ENCODE peak calls at places on chromosomes 12 and 14, in seven cellular contexts. N is cardiac fibroblast; L is CD8-positive, alpha-beta T cell; S is gastrocnemius medialis; A is WERI-Rb-1; F is choroid plexus epithelial cell; O is Calu3. H is an unnamed sample.

GRCh38 chr14:97413991-97414717 is 617.0 kb downstream of the VRK1 start:
- DNase-seq in L (no peak), F (no peak), O (no peak), N (no peak), A (no peak), S (no peak), H (no peak)

GRCh38 chr12:89707992-89708792 is 446 bp downstream of the ATP2B1 start:
- DNase-seq in A (peak; percentile 36), S (peak; percentile 49), O (peak; percentile 31), N (peak; percentile 19), F (peak; percentile 35), L (peak; percentile 15), H (no peak)

GRCh38 chr14:74620497-74620921 is 8.5 kb upstream of the LTBP2 start:
- DNase-seq in F (peak; percentile 82), S (no peak), O (peak; percentile 58), N (peak; percentile 67), L (no peak), A (no peak), H (peak; percentile 91)

GRCh38 chr12:1590083-1590979 is 4.0 kb downstream of the FBXL14 start:
- DNase-seq in A (no peak), S (no peak), N (peak; percentile 81), F (peak; percentile 63), L (no peak), O (no peak), H (peak; percentile 66)

GRCh38 chr14:87171161-87171560 is 821.8 kb downstream of the GALC start:
- DNase-seq in A (no peak), F (peak; percentile 1), S (no peak), L (no peak), N (no peak), O (no peak), H (no peak)

GRCh38 chr12:75489613-75490210 is 9.2 kb downstream of the GLIPR1 start:
- DNase-seq in L (no peak), N (peak; percentile 43), S (no peak), O (no peak), F (peak; percentile 45), A (no peak), H (no peak)

GRCh38 chr12:132522586-132523380 is 32.8 kb downstream of the FBRSL1 start:
- DNase-seq in O (no peak), N (no peak), A (peak; percentile 88), F (peak; percentile 11), L (no peak), S (no peak), H (no peak)

GRCh38 chr12:122859303-122860051 is 24.2 kb downstream of the HIP1R start:
- DNase-seq in L (no peak), A (peak; percentile 77), S (no peak), N (no peak), F (no peak), O (no peak), H (no peak)

GRCh38 chr14:63045612-63046320 is 508 bp upstream of the KCNH5 start:
- DNase-seq in O (peak; percentile 63), F (peak; percentile 10), S (no peak), A (peak; percentile 86), L (no peak), N (peak; percentile 14), H (peak; percentile 9)

GRCh38 chr12:76976777-76977465 is 88.4 kb downstream of the E2F7 start:
- DNase-seq in N (peak; percentile 1), L (no peak), A (no peak), S (no peak), F (peak; percentile 16), O (no peak), H (no peak)

GRCh38 chr12:109752117-109753053 is 38.8 kb downstream of the FAM222A start:
- DNase-seq in A (peak; percentile 91), L (no peak), S (no peak), O (no peak), N (no peak), F (no peak), H (no peak)

GRCh38 chr12:3305904-3306619 is 184.9 kb upstream of the PRMT8 start:
- DNase-seq in F (no peak), O (no peak), N (no peak), S (no peak), L (no peak), A (no peak), H (no peak)

GRCh38 chr12:1013618-1014489 is 22.8 kb downstream of the ERC1 start:
- DNase-seq in F (peak; percentile 91), L (no peak), O (no peak), N (peak; percentile 77), A (peak; percentile 9), S (no peak), H (peak; percentile 66)

GRCh38 chr12:19186722-19187661 is 57.5 kb downstream of the PLEKHA5 start:
- DNase-seq in A (peak; percentile 75), L (no peak), N (peak; percentile 75), F (peak; percentile 84), S (no peak), O (peak; percentile 17), H (peak; percentile 63)

GRCh38 chr14:60061371-60061770 is 30.4 kb upstream of the PCNX4 start:
- DNase-seq in N (no peak), L (no peak), F (peak; percentile 4), O (no peak), A (no peak), S (no peak), H (no peak)

GRCh38 chr12:45674583-45674982 is 54.9 kb upstream of the ARID2 start:
- DNase-seq in N (peak; percentile 91), S (no peak), O (peak; percentile 59), F (peak; percentile 95), A (no peak), L (no peak), H (peak; percentile 71)

GRCh38 chr12:2484141-2484776 is 310.5 kb upstream of the FKBP4 start:
- DNase-seq in N (no peak), A (no peak), S (no peak), F (no peak), L (no peak), O (no peak), H (no peak)

GRCh38 chr14:21097616-21098133 is 780 bp downstream of the ZNF219 start:
- DNase-seq in N (no peak), S (no peak), A (peak; percentile 44), O (no peak), L (no peak), F (no peak), H (no peak)

GRCh38 chr14:104387385-104388010 is 192.1 kb upstream of the C14orf180 start:
- DNase-seq in L (no peak), F (no peak), A (no peak), S (peak; percentile 9), N (no peak), O (no peak), H (no peak)

GRCh38 chr12:77324763-77325468 is 259.5 kb upstream of the E2F7 start:
- DNase-seq in S (no peak), O (peak; percentile 82), A (peak; percentile 79), L (no peak), N (peak; percentile 70), F (peak; percentile 71), H (no peak)

GRCh38 chr12:6333566-6333965 is 8.3 kb downstream of the TNFRSF1A start:
- DNase-seq in A (no peak), S (no peak), N (no peak), O (no peak), F (peak; percentile 84), L (no peak), H (no peak)

GRCh38 chr12:53561590-53561953 is 54.3 kb upstream of the NPFF start:
- DNase-seq in O (peak; percentile 2), N (peak; percentile 89), F (peak; percentile 95), A (no peak), S (no peak), L (no peak), H (peak; percentile 76)

GRCh38 chr14:89491701-89492381 is 74.8 kb upstream of the FOXN3 start:
- DNase-seq in L (no peak), N (peak; percentile 63), F (peak; percentile 80), A (no peak), O (no peak), S (no peak), H (peak; percentile 55)

GRCh38 chr12:49706351-49707126 is 666 bp downstream of the FMNL3 start:
- DNase-seq in F (peak; percentile 61), N (peak; percentile 44), L (no peak), O (no peak), A (peak; percentile 37), S (no peak), H (peak; percentile 16)

GRCh38 chr12:56989866-56990610 is 16.3 kb downstream of the ZBTB39 start:
- DNase-seq in A (no peak), S (no peak), N (no peak), L (no peak), F (no peak), O (no peak), H (no peak)

DNA sequence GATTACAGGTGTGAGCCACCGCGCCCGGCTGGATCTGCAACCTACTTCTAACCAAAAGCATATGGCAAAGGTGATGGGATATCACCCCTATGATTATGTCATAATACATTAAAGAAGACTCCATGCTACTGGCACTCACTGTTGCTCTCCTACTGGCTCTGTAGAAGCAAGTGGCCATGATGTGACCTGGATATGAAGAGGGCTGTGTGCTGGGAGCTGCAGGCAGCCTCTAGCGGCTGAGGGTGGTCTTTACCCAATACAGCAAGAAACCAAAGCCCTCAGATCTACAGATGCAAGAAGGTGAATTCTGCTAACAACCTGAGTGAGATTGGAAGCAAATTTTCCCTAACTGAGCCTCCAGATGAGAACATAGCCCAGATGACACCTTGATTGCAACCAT is 34.2 kb upstream of the TRIM9 start:
- DNase-seq in F (no peak), L (no peak), N (no peak), O (no peak), A (no peak), S (no peak), H (no peak)
- TF ChIP-seq CTCF in F (no peak), L (no peak), N (no peak), O (no peak), A (no peak), S (no peak), H (no peak)

DNA sequence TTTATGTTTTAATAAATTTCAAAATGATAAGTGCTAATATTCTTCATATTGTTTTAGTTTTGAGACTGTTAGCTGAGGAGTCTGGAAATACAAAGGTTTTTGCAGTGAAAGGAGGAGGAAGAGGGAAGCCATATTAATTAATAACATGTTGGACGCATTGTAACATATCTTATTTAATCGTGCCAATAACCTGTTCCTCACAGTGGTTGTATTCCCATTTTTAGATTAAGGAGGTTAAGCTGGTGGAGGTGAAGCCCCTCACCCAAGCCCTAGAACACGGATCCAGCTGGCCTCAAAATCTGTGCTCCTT is 92.4 kb downstream of the EML1 start:
- DNase-seq in A (no peak), O (no peak), F (no peak), L (no peak), S (no peak), N (no peak), H (no peak)
- TF ChIP-seq CTCF in A (no peak), O (no peak), F (no peak), L (peak; percentile 49), S (no peak), N (no peak), H (no peak)

DNA sequence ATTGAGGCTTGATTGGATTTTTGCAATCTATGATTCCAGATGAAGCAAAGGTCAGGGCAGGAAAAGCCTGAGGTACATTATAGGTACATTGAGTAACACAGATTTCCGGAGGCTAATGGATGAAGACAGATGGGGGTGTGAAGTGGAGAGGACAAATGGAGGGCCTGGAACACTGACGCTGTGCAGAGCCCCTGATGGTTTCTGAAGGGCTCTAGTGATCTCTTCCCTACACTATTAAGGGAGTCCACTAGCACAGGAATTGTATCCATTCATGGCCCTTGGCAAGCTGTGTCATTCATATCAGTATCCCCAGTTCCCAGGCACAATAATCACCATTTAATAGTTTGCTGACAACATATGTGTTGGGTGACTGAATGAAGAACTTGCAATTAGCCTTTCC is 284.8 kb downstream of the ITPR2 start:
- DNase-seq in N (no peak), L (no peak), O (no peak), F (no peak), A (no peak), S (no peak), H (no peak)
- TF ChIP-seq CTCF in N (no peak), L (no peak), O (no peak), F (no peak), A (no peak), S (no peak), H (no peak)

GRCh38 chr14:23436327-23437141 is 1.1 kb upstream of the MYH7 start:
- DNase-seq in S (peak; percentile 25), L (no peak), A (peak; percentile 90), F (no peak), O (no peak), N (no peak), H (no peak)
- TF ChIP-seq CTCF in S (no peak), L (no peak), A (no peak), F (no peak), O (no peak), N (no peak), H (no peak)